ENCODE peak calls at places on chromosomes 1 and 21, in nine cellular contexts. One of them, this sample, is unnamed.

GRCh38 chr1:7932524-7933149 is 8.0 kb downstream of the TNFRSF9 start:
- DNase-seq in PC-3: no peak
- DNase-seq in NCI-H1105 treated with DMSO at 0.1 percent for 48 hours: no peak
- DNase-seq in GM06990: no peak
- DNase-seq in nephron progenitor cell: no peak
- DNase-seq in fibroblast of the aortic adventitia: no peak
- DNase-seq in IMR-90: no peak
- DNase-seq in heart left ventricle: no peak
- DNase-seq in smooth muscle cell of the brain vasculature: no peak
- DNase-seq in this sample: no peak

GRCh38 chr1:184801503-184801902 is 46.8 kb upstream of the EDEM3 start:
- DNase-seq in PC-3: peak
- DNase-seq in NCI-H1105 treated with DMSO at 0.1 percent for 48 hours: no peak
- DNase-seq in GM06990: no peak
- DNase-seq in nephron progenitor cell: no peak
- DNase-seq in fibroblast of the aortic adventitia: peak
- DNase-seq in IMR-90: peak
- DNase-seq in heart left ventricle: no peak
- DNase-seq in smooth muscle cell of the brain vasculature: peak
- DNase-seq in this sample: no peak

GRCh38 chr1:220680085-220680687 is 10.0 kb upstream of the C1orf115 start:
- DNase-seq in PC-3: peak
- DNase-seq in NCI-H1105 treated with DMSO at 0.1 percent for 48 hours: peak
- DNase-seq in GM06990: no peak
- DNase-seq in nephron progenitor cell: peak
- DNase-seq in fibroblast of the aortic adventitia: peak
- DNase-seq in IMR-90: peak
- DNase-seq in heart left ventricle: no peak
- DNase-seq in smooth muscle cell of the brain vasculature: no peak
- DNase-seq in this sample: no peak

GRCh38 chr1:14915356-14916054 is 238.0 kb upstream of the TMEM51 start:
- DNase-seq in PC-3: peak
- DNase-seq in NCI-H1105 treated with DMSO at 0.1 percent for 48 hours: peak
- DNase-seq in GM06990: no peak
- DNase-seq in nephron progenitor cell: peak
- DNase-seq in fibroblast of the aortic adventitia: peak
- DNase-seq in IMR-90: peak
- DNase-seq in heart left ventricle: peak
- DNase-seq in smooth muscle cell of the brain vasculature: no peak
- DNase-seq in this sample: peak

GRCh38 chr1:221697924-221698425 is 43.9 kb downstream of the DUSP10 start:
- DNase-seq in PC-3: no peak
- DNase-seq in NCI-H1105 treated with DMSO at 0.1 percent for 48 hours: no peak
- DNase-seq in GM06990: no peak
- DNase-seq in nephron progenitor cell: no peak
- DNase-seq in fibroblast of the aortic adventitia: peak
- DNase-seq in IMR-90: peak
- DNase-seq in heart left ventricle: no peak
- DNase-seq in smooth muscle cell of the brain vasculature: no peak
- DNase-seq in this sample: no peak

GRCh38 chr1:24216730-24217129 is 29.6 kb upstream of the IFNLR1 start:
- DNase-seq in PC-3: no peak
- DNase-seq in NCI-H1105 treated with DMSO at 0.1 percent for 48 hours: peak
- DNase-seq in GM06990: no peak
- DNase-seq in nephron progenitor cell: no peak
- DNase-seq in fibroblast of the aortic adventitia: no peak
- DNase-seq in IMR-90: no peak
- DNase-seq in heart left ventricle: no peak
- DNase-seq in smooth muscle cell of the brain vasculature: no peak
- DNase-seq in this sample: no peak

GRCh38 chr1:119316870-119317416 is 51.6 kb upstream of the HAO2 start:
- DNase-seq in PC-3: peak
- DNase-seq in NCI-H1105 treated with DMSO at 0.1 percent for 48 hours: no peak
- DNase-seq in GM06990: no peak
- DNase-seq in nephron progenitor cell: peak
- DNase-seq in fibroblast of the aortic adventitia: no peak
- DNase-seq in IMR-90: no peak
- DNase-seq in heart left ventricle: no peak
- DNase-seq in smooth muscle cell of the brain vasculature: no peak
- DNase-seq in this sample: no peak

GRCh38 chr1:61183471-61184034 is 101.2 kb downstream of the NFIA start:
- DNase-seq in PC-3: no peak
- DNase-seq in NCI-H1105 treated with DMSO at 0.1 percent for 48 hours: peak
- DNase-seq in GM06990: no peak
- DNase-seq in nephron progenitor cell: no peak
- DNase-seq in fibroblast of the aortic adventitia: peak
- DNase-seq in IMR-90: peak
- DNase-seq in heart left ventricle: no peak
- DNase-seq in smooth muscle cell of the brain vasculature: peak
- DNase-seq in this sample: no peak

GRCh38 chr1:151282883-151283725 is 1.0 kb downstream of the ZNF687 start:
- DNase-seq in PC-3: peak
- DNase-seq in NCI-H1105 treated with DMSO at 0.1 percent for 48 hours: no peak
- DNase-seq in GM06990: no peak
- DNase-seq in nephron progenitor cell: peak
- DNase-seq in fibroblast of the aortic adventitia: no peak
- DNase-seq in IMR-90: no peak
- DNase-seq in heart left ventricle: peak
- DNase-seq in smooth muscle cell of the brain vasculature: no peak
- DNase-seq in this sample: peak

GRCh38 chr21:39915881-39916280 is 48.6 kb downstream of the PCP4 start:
- DNase-seq in PC-3: no peak
- DNase-seq in NCI-H1105 treated with DMSO at 0.1 percent for 48 hours: no peak
- DNase-seq in GM06990: no peak
- DNase-seq in nephron progenitor cell: no peak
- DNase-seq in fibroblast of the aortic adventitia: no peak
- DNase-seq in IMR-90: no peak
- DNase-seq in heart left ventricle: no peak
- DNase-seq in smooth muscle cell of the brain vasculature: no peak
- DNase-seq in this sample: no peak

GRCh38 chr1:79787631-79788030 is 781.1 kb upstream of the ADGRL4 start:
- DNase-seq in PC-3: no peak
- DNase-seq in NCI-H1105 treated with DMSO at 0.1 percent for 48 hours: no peak
- DNase-seq in GM06990: no peak
- DNase-seq in nephron progenitor cell: no peak
- DNase-seq in fibroblast of the aortic adventitia: no peak
- DNase-seq in IMR-90: no peak
- DNase-seq in heart left ventricle: no peak
- DNase-seq in smooth muscle cell of the brain vasculature: no peak
- DNase-seq in this sample: no peak

GRCh38 chr1:65539272-65540131 is 119.0 kb downstream of the LEPR start:
- DNase-seq in PC-3: no peak
- DNase-seq in NCI-H1105 treated with DMSO at 0.1 percent for 48 hours: peak
- DNase-seq in GM06990: no peak
- DNase-seq in nephron progenitor cell: no peak
- DNase-seq in fibroblast of the aortic adventitia: no peak
- DNase-seq in IMR-90: no peak
- DNase-seq in heart left ventricle: no peak
- DNase-seq in smooth muscle cell of the brain vasculature: no peak
- DNase-seq in this sample: no peak

GRCh38 chr1:67843335-67843734 is 10.1 kb upstream of the GNG12 start:
- DNase-seq in PC-3: peak
- DNase-seq in NCI-H1105 treated with DMSO at 0.1 percent for 48 hours: no peak
- DNase-seq in GM06990: no peak
- DNase-seq in nephron progenitor cell: no peak
- DNase-seq in fibroblast of the aortic adventitia: peak
- DNase-seq in IMR-90: peak
- DNase-seq in heart left ventricle: no peak
- DNase-seq in smooth muscle cell of the brain vasculature: no peak
- DNase-seq in this sample: no peak

GRCh38 chr1:119732465-119733168 is 20.9 kb downstream of the PHGDH start:
- DNase-seq in PC-3: no peak
- DNase-seq in NCI-H1105 treated with DMSO at 0.1 percent for 48 hours: no peak
- DNase-seq in GM06990: no peak
- DNase-seq in nephron progenitor cell: no peak
- DNase-seq in fibroblast of the aortic adventitia: no peak
- DNase-seq in IMR-90: no peak
- DNase-seq in heart left ventricle: no peak
- DNase-seq in smooth muscle cell of the brain vasculature: no peak
- DNase-seq in this sample: no peak

GRCh38 chr1:221845650-221846371 is 103.9 kb upstream of the DUSP10 start:
- DNase-seq in PC-3: peak
- DNase-seq in NCI-H1105 treated with DMSO at 0.1 percent for 48 hours: peak
- DNase-seq in GM06990: no peak
- DNase-seq in nephron progenitor cell: no peak
- DNase-seq in fibroblast of the aortic adventitia: peak
- DNase-seq in IMR-90: peak
- DNase-seq in heart left ventricle: peak
- DNase-seq in smooth muscle cell of the brain vasculature: no peak
- DNase-seq in this sample: no peak

GRCh38 chr1:205775717-205776056 is 405 bp upstream of the RAB29 start:
- DNase-seq in PC-3: peak
- DNase-seq in NCI-H1105 treated with DMSO at 0.1 percent for 48 hours: no peak
- DNase-seq in GM06990: no peak
- DNase-seq in nephron progenitor cell: no peak
- DNase-seq in fibroblast of the aortic adventitia: peak
- DNase-seq in IMR-90: peak
- DNase-seq in heart left ventricle: no peak
- DNase-seq in smooth muscle cell of the brain vasculature: no peak
- DNase-seq in this sample: peak

GRCh38 chr1:24047101-24047459 is 64.9 kb downstream of the MYOM3 start:
- DNase-seq in PC-3: peak
- DNase-seq in NCI-H1105 treated with DMSO at 0.1 percent for 48 hours: no peak
- DNase-seq in GM06990: no peak
- DNase-seq in nephron progenitor cell: no peak
- DNase-seq in fibroblast of the aortic adventitia: peak
- DNase-seq in IMR-90: peak
- DNase-seq in heart left ventricle: no peak
- DNase-seq in smooth muscle cell of the brain vasculature: no peak
- DNase-seq in this sample: no peak

GRCh38 chr1:173454966-173455524 is 22.1 kb upstream of the PRDX6 start:
- DNase-seq in PC-3: no peak
- DNase-seq in NCI-H1105 treated with DMSO at 0.1 percent for 48 hours: no peak
- DNase-seq in GM06990: no peak
- DNase-seq in nephron progenitor cell: no peak
- DNase-seq in fibroblast of the aortic adventitia: no peak
- DNase-seq in IMR-90: no peak
- DNase-seq in heart left ventricle: no peak
- DNase-seq in smooth muscle cell of the brain vasculature: no peak
- DNase-seq in this sample: no peak

GRCh38 chr1:115492880-115493279 is 148.9 kb upstream of the VANGL1 start:
- DNase-seq in PC-3: peak
- DNase-seq in NCI-H1105 treated with DMSO at 0.1 percent for 48 hours: no peak
- DNase-seq in GM06990: no peak
- DNase-seq in nephron progenitor cell: no peak
- DNase-seq in fibroblast of the aortic adventitia: peak
- DNase-seq in IMR-90: peak
- DNase-seq in heart left ventricle: no peak
- DNase-seq in smooth muscle cell of the brain vasculature: no peak
- DNase-seq in this sample: no peak

GRCh38 chr1:65497276-65497830 is 76.9 kb downstream of the LEPR start:
- DNase-seq in PC-3: no peak
- DNase-seq in NCI-H1105 treated with DMSO at 0.1 percent for 48 hours: no peak
- DNase-seq in GM06990: no peak
- DNase-seq in nephron progenitor cell: no peak
- DNase-seq in fibroblast of the aortic adventitia: no peak
- DNase-seq in IMR-90: peak
- DNase-seq in heart left ventricle: no peak
- DNase-seq in smooth muscle cell of the brain vasculature: no peak
- DNase-seq in this sample: no peak

GRCh38 chr1:35925741-35926140 is 5.2 kb upstream of the AGO3 start:
- DNase-seq in PC-3: no peak
- DNase-seq in NCI-H1105 treated with DMSO at 0.1 percent for 48 hours: no peak
- DNase-seq in GM06990: no peak
- DNase-seq in nephron progenitor cell: no peak
- DNase-seq in fibroblast of the aortic adventitia: peak
- DNase-seq in IMR-90: peak
- DNase-seq in heart left ventricle: no peak
- DNase-seq in smooth muscle cell of the brain vasculature: no peak
- DNase-seq in this sample: no peak

GRCh38 chr1:21550097-21550496 is 40.9 kb downstream of the ALPL start:
- DNase-seq in PC-3: peak
- DNase-seq in NCI-H1105 treated with DMSO at 0.1 percent for 48 hours: no peak
- DNase-seq in GM06990: no peak
- DNase-seq in nephron progenitor cell: no peak
- DNase-seq in fibroblast of the aortic adventitia: peak
- DNase-seq in IMR-90: peak
- DNase-seq in heart left ventricle: no peak
- DNase-seq in smooth muscle cell of the brain vasculature: no peak
- DNase-seq in this sample: peak

GRCh38 chr1:33222381-33222780 is 33.9 kb upstream of the ZNF362 start:
- DNase-seq in PC-3: no peak
- DNase-seq in NCI-H1105 treated with DMSO at 0.1 percent for 48 hours: no peak
- DNase-seq in GM06990: no peak
- DNase-seq in nephron progenitor cell: no peak
- DNase-seq in fibroblast of the aortic adventitia: peak
- DNase-seq in IMR-90: no peak
- DNase-seq in heart left ventricle: no peak
- DNase-seq in smooth muscle cell of the brain vasculature: no peak
- DNase-seq in this sample: no peak

GRCh38 chr1:245874942-245875580 is 632.0 kb downstream of the SMYD3 start:
- DNase-seq in PC-3: no peak
- DNase-seq in NCI-H1105 treated with DMSO at 0.1 percent for 48 hours: peak
- DNase-seq in GM06990: no peak
- DNase-seq in nephron progenitor cell: no peak
- DNase-seq in fibroblast of the aortic adventitia: peak
- DNase-seq in IMR-90: peak
- DNase-seq in heart left ventricle: peak
- DNase-seq in smooth muscle cell of the brain vasculature: peak
- DNase-seq in this sample: no peak

GRCh38 chr1:160128636-160129035 is 13.1 kb downstream of the ATP1A2 start:
- DNase-seq in PC-3: no peak
- DNase-seq in NCI-H1105 treated with DMSO at 0.1 percent for 48 hours: no peak
- DNase-seq in GM06990: no peak
- DNase-seq in nephron progenitor cell: no peak
- DNase-seq in fibroblast of the aortic adventitia: no peak
- DNase-seq in IMR-90: no peak
- DNase-seq in heart left ventricle: no peak
- DNase-seq in smooth muscle cell of the brain vasculature: no peak
- DNase-seq in this sample: no peak

GRCh38 chr1:40768146-40768990 is 15.2 kb upstream of the KCNQ4 start:
- DNase-seq in PC-3: no peak
- DNase-seq in NCI-H1105 treated with DMSO at 0.1 percent for 48 hours: no peak
- DNase-seq in GM06990: no peak
- DNase-seq in nephron progenitor cell: no peak
- DNase-seq in fibroblast of the aortic adventitia: no peak
- DNase-seq in IMR-90: no peak
- DNase-seq in heart left ventricle: no peak
- DNase-seq in smooth muscle cell of the brain vasculature: no peak
- DNase-seq in this sample: no peak

GRCh38 chr1:243916160-243916559 is 66.1 kb upstream of the AKT3 start:
- DNase-seq in PC-3: peak
- DNase-seq in NCI-H1105 treated with DMSO at 0.1 percent for 48 hours: no peak
- DNase-seq in GM06990: no peak
- DNase-seq in nephron progenitor cell: no peak
- DNase-seq in fibroblast of the aortic adventitia: no peak
- DNase-seq in IMR-90: peak
- DNase-seq in heart left ventricle: no peak
- DNase-seq in smooth muscle cell of the brain vasculature: no peak
- DNase-seq in this sample: no peak

GRCh38 chr1:119743776-119744597 is 24.7 kb downstream of the HMGCS2 start:
- DNase-seq in PC-3: peak
- DNase-seq in NCI-H1105 treated with DMSO at 0.1 percent for 48 hours: peak
- DNase-seq in GM06990: peak
- DNase-seq in nephron progenitor cell: peak
- DNase-seq in fibroblast of the aortic adventitia: peak
- DNase-seq in IMR-90: peak
- DNase-seq in heart left ventricle: no peak
- DNase-seq in smooth muscle cell of the brain vasculature: peak
- DNase-seq in this sample: peak

This sample was measured in HL-60.